ENCODE peak calls at places on chromosomes 3 and 15, in seven cellular contexts. E is mucosa of descending colon, V is HTR-8/SVneo, X is left ventricle myocardium inferior, U is HL-60, P is natural killer cell, Q is ovary. R is an unnamed sample.
A peak's percentile ranks its signal among the peaks of the same experiment; 100 is the strongest.

GRCh38 chr3:123660900-123661299 is 76.0 kb upstream of the HACD2 start:
- DNase-seq in E (peak; percentile 91), V (no peak), X (peak; percentile 92), U (no peak), P (no peak), Q (peak; percentile 99), R (no peak)

GRCh38 chr15:96977886-96978285 is 647.4 kb downstream of the NR2F2 start:
- DNase-seq in E (no peak), V (no peak), X (no peak), U (no peak), P (no peak), Q (no peak), R (no peak)

GRCh38 chr3:196422976-196423781 is 9.0 kb downstream of the UBXN7 start:
- DNase-seq in E (peak; percentile 58), V (no peak), X (peak; percentile 89), U (no peak), P (no peak), Q (no peak), R (peak; percentile 6)

GRCh38 chr3:117706037-117706436 is 996.5 kb downstream of the TUSC7 start:
- DNase-seq in E (no peak), V (no peak), X (no peak), U (no peak), P (no peak), Q (no peak), R (no peak)

GRCh38 chr3:131260525-131260924 is 121.0 kb upstream of the NUDT16 start:
- DNase-seq in E (no peak), V (no peak), X (no peak), U (no peak), P (no peak), Q (no peak), R (no peak)

GRCh38 chr15:63232400-63232799 is 43.0 kb downstream of the RAB8B start:
- DNase-seq in E (no peak), V (no peak), X (no peak), U (no peak), P (no peak), Q (no peak), R (no peak)

GRCh38 chr3:127994011-127994410 is 58.2 kb upstream of the SEC61A1 start:
- DNase-seq in E (no peak), V (no peak), X (no peak), U (no peak), P (no peak), Q (no peak), R (no peak)

GRCh38 chr15:89760303-89761008 is 9.4 kb upstream of the MESP1 start:
- DNase-seq in E (peak; percentile 87), V (peak; percentile 86), X (peak; percentile 81), U (peak; percentile 48), P (peak; percentile 73), Q (peak; percentile 45), R (peak; percentile 82)

GRCh38 chr3:179943097-179943880 is 93.4 kb downstream of the PEX5L start:
- DNase-seq in E (no peak), V (no peak), X (no peak), U (no peak), P (no peak), Q (no peak), R (no peak)

GRCh38 chr3:9402410-9403228 is 5.2 kb downstream of the SETD5 start:
- DNase-seq in E (peak; percentile 64), V (no peak), X (no peak), U (no peak), P (no peak), Q (peak; percentile 18), R (peak; percentile 71)

GRCh38 chr3:124887177-124887995 is at the start of gene ITGB5:
- DNase-seq in E (peak; percentile 84), V (peak; percentile 41), X (peak; percentile 86), U (no peak), P (peak; percentile 19), Q (peak; percentile 72), R (peak; percentile 89)

R was measured in retina.